ENCODE peak calls at places on chromosomes 11 and 22, in seven cellular contexts. D is left lung, O is AG10803, W is A549, Z is neural crest cell, R is GM12865, Y is AG09309. U is an unnamed sample.

GRCh38 chr22:44351685-44352377 is 39.1 kb upstream of the SHISAL1 start:
- DNase-seq in D (no peak), O (peak; percentile 94), W (peak; percentile 38), Z (no peak), R (peak; percentile 10), Y (peak; percentile 80), U (peak; percentile 90)

GRCh38 chr11:125903753-125904659 is at the start of gene DDX25:
- DNase-seq in D (no peak), O (no peak), W (no peak), Z (peak; percentile 63), R (no peak), Y (no peak), U (peak; percentile 58)

GRCh38 chr11:95296165-95296564 is 65.2 kb upstream of the SESN3 start:
- DNase-seq in D (peak; percentile 57), O (no peak), W (no peak), Z (no peak), R (no peak), Y (no peak), U (no peak)

GRCh38 chr11:65436412-65437032 is 13.9 kb downstream of the NEAT1 start:
- DNase-seq in D (peak; percentile 33), O (peak; percentile 37), W (no peak), Z (no peak), R (no peak), Y (no peak), U (peak; percentile 45)

GRCh38 chr22:43238526-43239006 is 51.6 kb upstream of the TTLL12 start:
- DNase-seq in D (no peak), O (no peak), W (no peak), Z (no peak), R (no peak), Y (no peak), U (no peak)

GRCh38 chr11:12276831-12277475 is 100.4 kb upstream of the PARVA start:
- DNase-seq in D (peak; percentile 4), O (no peak), W (no peak), Z (no peak), R (no peak), Y (no peak), U (no peak)

GRCh38 chr11:112364962-112365481 is 104.4 kb upstream of the PLET1 start:
- DNase-seq in D (no peak), O (peak; percentile 84), W (no peak), Z (no peak), R (no peak), Y (peak; percentile 41), U (no peak)

GRCh38 chr11:58629857-58630256 is 7.4 kb downstream of the CNTF start:
- DNase-seq in D (no peak), O (peak; percentile 71), W (peak; percentile 31), Z (no peak), R (peak; percentile 51), Y (peak; percentile 29), U (peak; percentile 45)

GRCh38 chr11:117774553-117774952 is 22.5 kb downstream of the DSCAML1 start:
- DNase-seq in D (no peak), O (no peak), W (no peak), Z (no peak), R (no peak), Y (no peak), U (no peak)

GRCh38 chr11:2142300-2142759 is 3.1 kb upstream of the IGF2 start:
- DNase-seq in D (no peak), O (peak; percentile 25), W (no peak), Z (no peak), R (no peak), Y (no peak), U (no peak)

GRCh38 chr22:50678218-50678650 is 5.6 kb downstream of the SHANK3 start:
- DNase-seq in D (peak; percentile 26), O (no peak), W (no peak), Z (no peak), R (no peak), Y (no peak), U (no peak)

GRCh38 chr22:49391436-49391835 is 436.2 kb downstream of the BRD1 start:
- DNase-seq in D (no peak), O (no peak), W (no peak), Z (no peak), R (no peak), Y (no peak), U (no peak)

GRCh38 chr11:64713031-64713780 is 9.8 kb downstream of the NRXN2 start:
- DNase-seq in D (no peak), O (peak; percentile 20), W (no peak), Z (no peak), R (no peak), Y (no peak), U (no peak)

GRCh38 chr11:117871160-117871559 is 5.3 kb downstream of the FXYD6 start:
- DNase-seq in D (no peak), O (no peak), W (no peak), Z (no peak), R (no peak), Y (no peak), U (no peak)

GRCh38 chr22:44460287-44461082 is 37.5 kb downstream of the RTL6 start:
- DNase-seq in D (no peak), O (peak; percentile 6), W (no peak), Z (no peak), R (no peak), Y (no peak), U (peak; percentile 61)

GRCh38 chr22:33922268-33922667 is 2.0 kb upstream of the LARGE1 start:
- DNase-seq in D (no peak), O (no peak), W (no peak), Z (peak; percentile 53), R (peak; percentile 30), Y (no peak), U (peak; percentile 6)

GRCh38 chr11:15687342-15687741 is 572.6 kb downstream of the INSC start:
- DNase-seq in D (no peak), O (no peak), W (no peak), Z (no peak), R (no peak), Y (no peak), U (no peak)
- TF ChIP-seq CTCF in D (no peak), O (no peak), W (no peak), Z (no peak), R (no peak), Y (no peak), U (no peak)

GRCh38 chr22:22802346-22802970 is 85.2 kb upstream of the IGLL5 start:
- DNase-seq in D (no peak), O (no peak), W (no peak), Z (no peak), R (peak; percentile 70), Y (no peak), U (peak; percentile 66)
- TF ChIP-seq CTCF in D (peak; percentile 17), O (no peak), W (no peak), Z (peak; percentile 41), R (peak; percentile 66), Y (peak; percentile 14), U (peak; percentile 80)

GRCh38 chr11:127844843-127845242 is 742.5 kb downstream of the ETS1 start:
- DNase-seq in D (no peak), O (no peak), W (no peak), Z (no peak), R (no peak), Y (no peak), U (no peak)

DNA sequence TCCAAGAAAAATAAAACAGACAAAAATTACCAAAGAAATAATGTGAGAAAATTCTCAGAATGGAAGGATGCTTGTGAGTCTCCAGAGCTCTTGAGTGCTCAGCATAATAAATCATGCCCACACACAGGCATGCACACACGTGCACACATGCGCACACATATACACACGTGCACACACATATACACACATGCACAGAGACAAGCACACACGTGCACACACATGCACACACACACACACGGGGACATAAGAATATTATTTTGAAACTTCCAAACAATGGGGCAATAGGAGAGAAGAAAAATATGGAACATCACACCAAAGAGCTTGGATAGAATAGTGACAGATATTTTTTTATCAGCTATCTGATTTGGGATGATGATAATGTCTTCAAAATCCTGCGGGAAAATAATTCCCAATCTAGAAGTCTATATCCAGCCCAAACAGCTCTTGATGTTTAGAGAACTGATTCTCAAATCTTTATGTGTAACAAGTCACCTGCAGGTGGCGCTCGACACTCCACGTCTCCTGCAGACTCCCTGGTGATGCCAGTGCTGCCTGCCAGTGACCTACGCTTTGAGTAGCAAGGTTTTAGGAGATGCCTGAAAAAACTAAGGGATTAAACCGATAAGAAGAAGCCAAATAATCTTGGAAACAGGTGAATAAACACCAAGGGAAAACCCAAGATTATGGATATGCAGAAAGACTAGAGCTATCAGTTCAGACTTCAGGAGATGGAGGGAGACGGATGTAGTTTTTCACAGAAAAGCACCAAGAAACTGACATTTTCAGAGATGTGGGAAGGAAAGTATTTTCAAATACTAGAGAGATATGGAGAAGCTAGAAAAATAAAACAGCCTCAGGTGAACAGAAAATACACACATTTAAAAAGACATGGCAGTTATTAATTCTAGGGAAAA is 743.6 kb downstream of the ETS1 start:
- DNase-seq in D (peak; percentile 44), O (peak; percentile 71), W (peak; percentile 10), Z (peak; percentile 93), R (peak; percentile 72), Y (peak; percentile 13), U (peak; percentile 85)
- TF ChIP-seq CTCF in D (peak; percentile 47), O (peak; percentile 78), W (peak; percentile 41), Z (peak; percentile 86), R (peak; percentile 71), Y (peak; percentile 64), U (peak; percentile 85)

DNA sequence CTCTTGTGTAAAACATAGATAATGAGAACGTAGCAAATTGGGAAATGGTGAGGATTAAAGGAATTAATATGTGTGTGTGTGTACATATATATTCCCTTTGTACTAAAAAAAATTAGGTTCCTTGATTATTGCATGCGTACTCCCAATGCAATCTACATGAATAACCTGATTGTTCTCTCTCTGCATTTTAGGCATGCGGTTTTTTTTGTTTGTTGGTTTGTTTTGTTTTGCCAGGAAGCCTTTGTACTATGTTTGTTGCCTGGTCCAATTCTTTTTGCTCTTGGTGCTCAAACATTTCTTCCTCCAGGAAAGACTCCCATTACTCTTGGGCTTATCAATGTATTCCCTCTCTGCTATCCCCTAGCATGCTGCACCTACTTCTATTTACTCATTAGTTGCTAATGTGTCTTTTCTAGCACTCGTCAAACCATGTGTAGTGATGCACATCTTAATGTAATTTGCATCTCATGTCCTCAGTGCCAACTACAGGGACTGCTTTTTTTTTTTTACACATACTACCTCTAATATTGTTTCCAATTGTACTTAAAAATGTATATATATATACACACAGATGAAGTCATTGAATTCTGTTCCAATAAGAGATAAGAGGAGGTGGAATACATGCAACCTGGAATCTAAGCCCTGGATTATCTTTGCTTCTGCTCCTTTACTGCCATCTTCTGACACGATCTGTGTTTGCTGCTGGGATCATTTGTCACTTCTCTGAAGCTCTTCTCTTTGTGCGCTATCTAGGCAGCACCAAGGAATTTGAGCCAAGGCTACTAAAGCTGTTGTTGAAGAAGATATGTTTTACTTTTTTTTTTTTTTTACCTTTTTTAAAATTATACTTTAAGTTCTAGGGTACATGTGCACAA is 197.2 kb upstream of the ANO3 start:
- DNase-seq in D (no peak), O (peak; percentile 3), W (no peak), Z (peak; percentile 1), R (peak; percentile 36), Y (no peak), U (no peak)
- TF ChIP-seq CTCF in D (no peak), O (peak; percentile 33), W (no peak), Z (peak; percentile 64), R (peak; percentile 42), Y (peak; percentile 30), U (no peak)